ENCODE peak calls at places on chromosomes 13 and 19, in four cellular contexts. Z is GM23338, L is pancreas, P is psoas muscle. I is an unnamed sample. For H3K27me3, the result is how much of the 10 kb centered on the place peaks cover.

GRCh38 chr13:96710166-96710866 is 284.0 kb downstream of the OXGR1 start:
- DNase-seq in Z (peak), P (no peak), L (no peak), I (no peak)

GRCh38 chr19:35002037-35002535 is 2.0 kb downstream of the GRAMD1A start:
- DNase-seq in L (no peak), Z (no peak), P (no peak), I (no peak)

GRCh38 chr19:9914315-9915207 is 21.8 kb downstream of the OLFM2 start:
- DNase-seq in L (peak), Z (peak), P (peak), I (peak)

GRCh38 chr13:52405369-52405766 is 604 bp downstream of the THSD1 start:
- DNase-seq in Z (peak), L (no peak), P (no peak), I (no peak)

GRCh38 chr13:94825507-94825906 is 113.2 kb upstream of the SOX21 start:
- DNase-seq in P (peak), L (no peak), Z (peak), I (no peak)

GRCh38 chr13:23616228-23616627 is 46.0 kb downstream of the TNFRSF19 start:
- DNase-seq in P (no peak), Z (no peak), L (no peak), I (no peak)

GRCh38 chr13:75749407-75749806 is 113.3 kb downstream of the LMO7 start:
- DNase-seq in Z (peak), L (no peak), P (peak), I (no peak)

GRCh38 chr19:13281567-13282291 is 131.5 kb downstream of the IER2 start:
- DNase-seq in Z (peak), L (no peak), P (no peak), I (no peak)

GRCh38 chr19:8880864-8881488 is 48.8 kb downstream of the MBD3L1 start:
- DNase-seq in Z (no peak), P (no peak), L (no peak), I (no peak)

GRCh38 chr13:68066879-68067513 is 836.9 kb upstream of the PCDH9 start:
- DNase-seq in Z (no peak), P (no peak), L (no peak), I (no peak)

GRCh38 chr13:47901451-47901850 is 99.6 kb downstream of the SUCLA2 start:
- DNase-seq in P (no peak), L (no peak), Z (no peak), I (no peak)

GRCh38 chr13:76387561-76387960 is 498.6 kb downstream of the KCTD12 start:
- DNase-seq in Z (no peak), L (no peak), P (no peak), I (no peak)

GRCh38 chr13:27970382-27971235 is 1.5 kb upstream of the CDX2 start:
- DNase-seq in L (no peak), P (no peak), Z (no peak), I (no peak)

GRCh38 chr13:27967736-27968315 is 1.3 kb downstream of the CDX2 start:
- DNase-seq in L (no peak), P (no peak), Z (peak), I (no peak)

GRCh38 chr13:27969866-27970229 is 733 bp upstream of the CDX2 start:
- DNase-seq in P (no peak), L (no peak), Z (no peak), I (no peak)

GRCh38 chr13:27968316-27969072 is 621 bp downstream of the CDX2 start:
- DNase-seq in Z (peak), P (no peak), L (no peak), I (no peak)

GRCh38 chr13:27969073-27969865 is at the start of gene CDX2:
- DNase-seq in P (no peak), L (no peak), Z (peak), I (no peak)
- H3K4me3 ChIP-seq in P (no peak), L (peak), Z (peak), I (no peak)

DNA sequence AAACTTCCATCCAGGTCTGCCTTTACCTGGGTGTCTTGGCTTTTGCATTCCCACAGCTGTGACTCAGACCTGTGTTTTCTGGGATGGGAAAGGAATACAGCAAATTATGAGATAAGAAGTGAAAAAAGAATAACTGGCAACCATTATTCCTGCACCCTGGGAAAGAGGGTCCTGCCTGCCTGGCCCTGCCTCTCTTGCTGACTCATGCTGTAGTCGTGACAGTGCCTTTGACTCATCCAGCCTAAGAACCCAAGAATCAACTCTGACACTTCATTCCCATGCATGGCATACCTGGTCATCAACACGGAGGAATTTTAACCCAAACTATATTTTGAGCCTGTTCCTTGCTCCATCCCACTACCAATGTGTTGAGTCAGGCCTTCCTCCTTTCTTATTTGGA is 185.4 kb upstream of the SERP2 start:
- DNase-seq in P (no peak), L (no peak), Z (no peak), I (no peak)
- H3K27me3 ChIP-seq in P (under half), L (under half), Z (under half), I (under half)

DNA sequence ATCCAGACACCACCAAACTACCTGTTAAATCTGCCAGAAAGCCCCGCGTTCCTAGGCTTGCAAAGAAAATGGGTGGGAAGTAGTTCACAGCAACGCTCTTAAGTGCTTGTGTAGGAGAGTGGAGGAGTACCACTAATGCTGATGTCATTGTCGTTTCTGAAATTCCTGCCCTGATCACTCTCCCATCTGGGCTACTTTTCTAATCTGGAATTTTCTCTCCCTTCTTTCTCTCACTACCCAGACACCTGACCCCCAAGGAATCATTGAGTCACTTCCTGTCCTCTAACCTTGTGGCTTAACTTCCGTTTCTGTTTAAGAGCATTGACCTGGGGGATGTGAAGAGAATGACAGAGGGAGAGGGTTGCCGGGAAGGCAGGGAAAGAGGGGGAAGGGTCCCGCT is 98.7 kb downstream of the STARD13 start:
- DNase-seq in P (no peak), L (no peak), Z (peak), I (no peak)
- H3K27ac ChIP-seq in P (no peak), L (no peak), Z (no peak), I (no peak)

GRCh38 chr19:45478454-45479238 is 10.8 kb downstream of the FOSB start:
- DNase-seq in Z (peak), L (peak), P (peak), I (peak)
- H3K4me3 ChIP-seq in Z (peak), L (peak), P (peak), I (peak)

DNA sequence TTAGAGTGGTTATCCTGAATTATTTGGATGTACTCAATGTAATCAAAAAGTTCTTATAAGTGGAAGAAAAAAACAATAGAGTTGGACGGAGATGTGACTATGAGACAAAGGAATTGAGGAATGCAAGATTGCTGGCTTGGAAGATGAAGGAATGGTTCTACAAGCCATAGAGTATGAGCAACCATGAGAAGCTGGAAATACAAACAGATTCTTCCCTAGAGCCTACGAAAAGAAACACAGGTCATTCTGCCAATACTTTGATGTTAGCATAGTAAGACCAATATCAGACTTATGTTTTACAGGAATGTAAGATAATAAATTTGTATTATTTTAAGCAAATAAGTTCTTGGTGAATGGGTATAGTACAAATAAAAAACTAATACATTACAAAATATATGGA is 249.2 kb downstream of the DIAPH3 start:
- DNase-seq in L (no peak), Z (no peak), P (no peak), I (no peak)
- H3K27me3 ChIP-seq in L (under half), Z (under half), P (under half), I (under half)

DNA sequence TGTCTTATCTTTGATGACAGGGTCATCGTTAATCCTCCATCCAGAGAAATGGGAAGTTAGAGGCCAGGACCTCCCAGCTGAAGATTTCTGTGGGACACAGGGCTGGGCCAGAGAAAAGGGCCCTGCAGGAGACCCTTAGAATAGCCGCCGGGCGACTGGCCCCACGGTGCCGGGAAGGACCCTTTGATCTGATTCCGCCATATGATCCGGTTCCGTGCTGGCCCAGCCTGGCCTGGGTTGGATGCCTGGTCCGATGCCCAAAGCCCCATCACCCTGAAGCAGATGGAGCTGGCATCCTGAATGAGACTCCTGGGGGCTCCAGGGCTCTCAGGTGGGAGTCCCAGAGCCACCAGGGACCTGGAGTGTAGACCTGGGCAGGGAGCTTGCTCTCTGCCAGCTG is 6.0 kb upstream of the STK11 start:
- DNase-seq in P (no peak), Z (no peak), L (no peak), I (peak)
- H3K27ac ChIP-seq in P (no peak), Z (no peak), L (no peak), I (no peak)

DNA sequence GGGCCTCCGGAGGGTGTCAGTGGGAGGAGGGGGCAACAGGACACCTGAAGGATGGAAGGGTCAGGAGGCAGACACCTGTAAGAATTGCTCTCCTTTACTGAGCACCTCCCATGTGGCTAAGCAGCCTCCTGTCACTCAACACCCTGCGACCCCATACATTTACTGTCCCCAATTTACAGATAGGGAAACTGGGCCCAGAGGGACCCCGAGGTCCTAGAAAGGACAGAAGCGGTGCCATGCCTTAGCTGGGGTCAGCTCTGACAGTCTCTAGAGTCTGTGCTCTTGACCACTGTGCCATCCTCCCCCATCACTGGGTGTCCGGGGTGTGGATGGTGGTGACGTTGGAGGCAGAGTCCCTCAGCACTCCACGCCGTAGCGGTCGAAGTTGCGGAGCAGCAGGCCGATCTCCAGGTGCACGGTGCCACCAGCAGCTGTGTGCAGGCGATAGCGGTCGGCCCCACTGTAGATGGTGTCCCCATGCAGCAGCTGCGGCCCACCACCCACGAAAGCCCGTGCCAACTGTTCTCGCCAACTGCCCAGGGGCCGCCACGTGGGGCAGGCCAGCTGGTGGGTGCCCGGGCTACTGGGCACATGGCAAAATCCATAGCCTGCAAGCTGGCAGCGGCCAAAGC is 737 bp upstream of the TGFB1 start:
- DNase-seq in P (no peak), L (no peak), Z (no peak), I (peak)
- H3K4me3 ChIP-seq in P (peak), L (peak), Z (peak), I (no peak)

DNA sequence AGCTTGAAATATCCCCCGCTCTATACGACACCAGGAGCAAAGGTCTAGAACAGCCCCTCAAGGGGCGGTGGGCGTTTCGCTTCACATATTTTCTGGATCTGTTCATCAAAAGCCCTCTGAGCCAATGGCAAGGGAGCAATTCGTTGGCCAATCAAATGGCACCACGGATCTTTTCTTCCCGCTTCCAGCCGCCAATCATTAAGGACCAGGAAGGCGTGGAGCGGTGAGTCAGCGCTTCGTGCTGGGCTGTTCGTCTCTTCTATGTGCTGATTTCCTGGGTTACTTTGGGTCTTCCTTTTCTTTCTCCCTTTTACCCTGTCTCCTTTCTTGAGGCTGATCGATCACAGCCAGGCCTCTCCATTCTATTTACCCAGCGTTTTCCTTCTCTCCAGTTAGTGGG is at the start of gene NLRP4:
- DNase-seq in L (no peak), P (no peak), Z (no peak), I (no peak)
- H3K27me3 ChIP-seq in L (under half), P (under half), Z (under half), I (under half)

GRCh38 chr19:16620018-16620417 is 8.0 kb downstream of the MED26 start:
- DNase-seq in L (no peak), Z (no peak), P (peak), I (no peak)
- H3K27ac ChIP-seq in L (no peak), Z (no peak), P (peak), I (no peak)